ENCODE peak calls at places on chromosomes 13 and 19, in nine cellular contexts. X is aorta; Y is pancreas; Z is body of pancreas; I is heart right ventricle; S is tibial artery; D is CD4-positive, CD25-positive, alpha-beta regulatory T cell; M is upper lobe of right lung; R is cardiac muscle cell. A is an unnamed sample.

GRCh38 chr19:7982103-7982502 is 23.3 kb downstream of the ELAVL1 start:
- DNase-seq in I (no peak), S (no peak), D (no peak), Y (no peak), M (no peak), R (no peak), X (no peak), Z (no peak), A (no peak)

GRCh38 chr19:45076029-45076850 is at the start of gene ZNF296:
- DNase-seq in Y (peak), X (peak), R (peak), D (peak), S (peak), I (peak), Z (peak), M (peak), A (peak)

GRCh38 chr13:42409061-42409460 is 137.1 kb downstream of the AKAP11 start:
- DNase-seq in S (no peak), M (no peak), Y (no peak), I (no peak), R (no peak), Z (no peak), X (no peak), D (no peak), A (no peak)

GRCh38 chr19:46866407-46867132 is 5.8 kb downstream of the ARHGAP35 start:
- DNase-seq in Y (no peak), I (no peak), R (no peak), Z (no peak), M (no peak), X (no peak), S (no peak), D (no peak), A (peak)

GRCh38 chr19:29715695-29716581 is 877 bp upstream of the C19orf12 start:
- DNase-seq in R (peak), Z (peak), D (peak), X (no peak), I (no peak), M (no peak), S (no peak), Y (no peak), A (no peak)

GRCh38 chr19:53037101-53038097 is 7.1 kb upstream of the ERVV-2 start:
- DNase-seq in Y (peak), M (peak), R (peak), D (no peak), Z (peak), S (no peak), X (no peak), I (peak), A (no peak)

GRCh38 chr13:111359237-111359915 is 38.9 kb downstream of the TEX29 start:
- DNase-seq in S (no peak), D (no peak), M (no peak), Y (no peak), Z (no peak), I (no peak), X (no peak), R (no peak), A (no peak)

GRCh38 chr13:26112843-26113242 is 61.0 kb upstream of the SHISA2 start:
- DNase-seq in Z (no peak), S (no peak), X (no peak), D (no peak), Y (no peak), R (peak), I (no peak), M (no peak), A (no peak)

GRCh38 chr19:43820098-43820860 is 6.8 kb upstream of the ZNF283 start:
- DNase-seq in D (peak), Z (peak), M (peak), Y (no peak), R (peak), I (peak), X (peak), S (no peak), A (peak)

GRCh38 chr13:27288397-27288796 is 17.8 kb downstream of the RASL11A start:
- DNase-seq in D (no peak), Z (no peak), Y (no peak), I (no peak), S (no peak), M (no peak), X (no peak), R (no peak), A (no peak)

GRCh38 chr19:14073925-14074838 is 1.6 kb downstream of the MISP3 start:
- DNase-seq in D (no peak), S (no peak), Y (no peak), Z (no peak), R (no peak), I (no peak), M (peak), X (no peak), A (no peak)

GRCh38 chr13:50467156-50467814 is 376.2 kb downstream of the DLEU7 start:
- DNase-seq in I (no peak), D (no peak), R (no peak), Z (no peak), X (no peak), Y (no peak), S (no peak), M (no peak), A (no peak)

GRCh38 chr13:45142440-45143345 is 22.4 kb downstream of the GTF2F2 start:
- DNase-seq in R (peak), I (no peak), S (no peak), M (no peak), X (no peak), Z (no peak), Y (no peak), D (no peak), A (no peak)

GRCh38 chr13:81223784-81224501 is 883.0 kb upstream of the SPRY2 start:
- DNase-seq in Y (no peak), D (no peak), S (no peak), X (no peak), Z (no peak), M (no peak), R (no peak), I (no peak), A (no peak)

GRCh38 chr13:35388979-35389378 is 87.5 kb downstream of the MAB21L1 start:
- DNase-seq in D (no peak), R (peak), X (no peak), M (no peak), I (peak), S (no peak), Z (no peak), Y (no peak), A (no peak)

GRCh38 chr19:42176649-42176989 is 40.9 kb downstream of the DEDD2 start:
- DNase-seq in S (no peak), R (no peak), Y (peak), M (no peak), D (no peak), I (no peak), Z (no peak), X (no peak), A (no peak)

GRCh38 chr19:38387550-38388309 is at the start of gene GGN:
- DNase-seq in I (peak), D (peak), M (peak), R (peak), S (peak), X (peak), Z (peak), Y (peak), A (peak)

GRCh38 chr13:111005364-111005763 is 90.5 kb upstream of the ANKRD10 start:
- DNase-seq in Y (no peak), R (no peak), X (no peak), Z (no peak), I (no peak), D (no peak), S (no peak), M (no peak), A (no peak)

GRCh38 chr19:54606230-54606629 is 12.8 kb downstream of the LILRA1 start:
- DNase-seq in D (no peak), Z (no peak), S (no peak), I (no peak), Y (no peak), M (no peak), X (no peak), R (no peak), A (no peak)

GRCh38 chr19:7216373-7216902 is 77.8 kb downstream of the INSR start:
- DNase-seq in Z (no peak), Y (peak), R (no peak), D (no peak), I (no peak), M (no peak), X (no peak), S (no peak), A (no peak)

GRCh38 chr19:21823224-21823623 is 12.8 kb downstream of the ZNF43 start:
- DNase-seq in S (no peak), Y (no peak), Z (no peak), D (no peak), I (no peak), X (no peak), R (no peak), M (no peak), A (no peak)

GRCh38 chr13:111411186-111411858 is 90.9 kb downstream of the TEX29 start:
- DNase-seq in D (no peak), I (no peak), R (no peak), X (no peak), S (no peak), M (peak), Y (no peak), Z (no peak), A (no peak)

GRCh38 chr19:3881272-3882040 is 971 bp downstream of the ATCAY start:
- DNase-seq in D (no peak), R (no peak), S (no peak), Y (no peak), Z (no peak), M (no peak), X (no peak), I (no peak), A (no peak)

GRCh38 chr19:43656436-43656835 is 13.5 kb downstream of the PLAUR start:
- DNase-seq in I (no peak), R (no peak), X (no peak), M (no peak), S (no peak), Y (no peak), Z (no peak), D (no peak), A (no peak)

GRCh38 chr19:49491804-49492572 is 4.2 kb upstream of the RPS11 start:
- DNase-seq in Y (no peak), D (no peak), R (no peak), X (no peak), S (no peak), I (no peak), M (no peak), Z (no peak), A (no peak)

GRCh38 chr13:99405966-99406365 is 95.3 kb upstream of the TM9SF2 start:
- DNase-seq in Y (peak), S (no peak), D (no peak), Z (no peak), R (no peak), I (no peak), X (no peak), M (no peak), A (no peak)

GRCh38 chr19:41945135-41945766 is 13.9 kb downstream of the RABAC1 start:
- DNase-seq in D (peak), X (no peak), Z (no peak), M (no peak), Y (no peak), S (no peak), R (no peak), I (no peak), A (no peak)

GRCh38 chr19:49592486-49593232 is 1.7 kb downstream of the PRR12 start:
- DNase-seq in Y (no peak), R (peak), X (no peak), Z (no peak), M (no peak), D (no peak), S (no peak), I (no peak), A (peak)

GRCh38 chr19:35171730-35172129 is 17.2 kb downstream of the FXYD5 start:
- DNase-seq in Y (no peak), M (no peak), S (no peak), Z (no peak), D (no peak), I (no peak), X (no peak), R (no peak), A (no peak)

GRCh38 chr13:30792257-30793000 is 57.1 kb downstream of the ALOX5AP start:
- DNase-seq in X (peak), M (peak), Y (peak), I (peak), D (no peak), Z (peak), R (peak), S (peak), A (peak)

GRCh38 chr13:29472317-29472961 is 123.0 kb downstream of the SLC7A1 start:
- DNase-seq in M (no peak), X (peak), S (peak), R (peak), I (no peak), Z (peak), D (peak), Y (peak), A (peak)

GRCh38 chr19:3692141-3693029 is 7.9 kb downstream of the PIP5K1C start:
- DNase-seq in D (peak), Y (no peak), R (no peak), I (no peak), X (peak), S (no peak), Z (no peak), M (no peak), A (no peak)

GRCh38 chr19:48629297-48629598 is 7.9 kb downstream of the DBP start:
- DNase-seq in X (no peak), Y (peak), S (no peak), R (no peak), I (no peak), Z (no peak), D (no peak), M (peak), A (peak)

GRCh38 chr19:15284896-15285295 is 47.4 kb downstream of the BRD4 start:
- DNase-seq in M (no peak), S (no peak), Y (no peak), I (no peak), R (no peak), X (no peak), D (no peak), Z (no peak), A (no peak)

GRCh38 chr19:15285896-15286591 is 46.3 kb downstream of the BRD4 start:
- DNase-seq in Y (no peak), Z (no peak), D (no peak), X (no peak), R (no peak), I (no peak), S (no peak), M (no peak), A (no peak)

GRCh38 chr19:15288146-15288963 is 44.0 kb downstream of the BRD4 start:
- DNase-seq in I (no peak), Z (no peak), M (no peak), S (no peak), X (peak), Y (no peak), D (peak), R (no peak), A (no peak)

GRCh38 chr19:15287496-15287895 is 44.8 kb downstream of the BRD4 start:
- DNase-seq in D (no peak), Z (no peak), Y (no peak), M (no peak), I (no peak), R (no peak), X (no peak), S (no peak), A (no peak)

GRCh38 chr19:15286688-15287355 is 45.5 kb downstream of the BRD4 start:
- DNase-seq in Y (no peak), Z (no peak), S (no peak), X (no peak), D (peak), M (no peak), I (no peak), R (no peak), A (no peak)
- H3K27ac ChIP-seq in Y (no peak), Z (no peak), S (peak), X (no peak), D (no peak), M (no peak), I (no peak), R (peak), A (no peak)

GRCh38 chr13:39768962-39769361 is 113.5 kb downstream of the COG6 start:
- DNase-seq in X (no peak), M (no peak), R (no peak), Z (no peak), Y (no peak), S (no peak), D (no peak), I (no peak), A (no peak)
- H3K27ac ChIP-seq in X (no peak), M (no peak), R (no peak), Z (no peak), Y (no peak), S (no peak), D (no peak), I (no peak), A (no peak)

DNA sequence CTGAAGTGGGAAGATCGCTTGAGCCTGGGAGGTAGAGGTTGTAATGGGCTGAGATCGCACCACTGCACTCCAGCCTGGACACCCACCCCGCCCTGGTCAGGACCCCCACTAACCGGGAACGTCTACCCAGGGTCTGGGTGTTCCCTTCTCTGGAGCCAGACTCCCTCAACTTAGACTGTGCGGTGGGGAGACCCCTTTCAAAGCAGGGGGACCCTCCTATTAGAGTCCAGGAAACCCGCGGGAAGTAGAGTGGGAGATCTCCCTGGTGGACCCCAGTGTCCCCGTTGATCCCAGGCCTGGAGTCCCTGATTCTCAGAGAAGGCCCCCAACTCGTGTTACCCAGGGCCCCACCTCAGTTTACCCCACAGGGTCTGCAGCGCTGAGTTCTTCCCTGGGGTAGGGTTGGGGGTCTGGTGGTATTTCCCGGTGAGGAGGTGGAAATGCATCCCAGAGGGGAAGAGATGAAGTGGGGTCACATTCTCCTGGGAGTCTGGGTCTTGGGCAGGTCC is 6.1 kb upstream of the ARRDC2 start:
- DNase-seq in D (no peak), I (no peak), X (peak), Z (no peak), S (peak), R (no peak), Y (peak), M (no peak), A (no peak)
- H3K27ac ChIP-seq in D (peak), I (peak), X (peak), Z (no peak), S (peak), R (no peak), Y (peak), M (peak), A (no peak)

GRCh38 chr13:41017744-41018582 is 1.2 kb downstream of the ELF1 start:
- DNase-seq in Z (no peak), M (no peak), X (no peak), D (peak), S (no peak), I (no peak), Y (no peak), R (no peak), A (no peak)

GRCh38 chr13:41019578-41020347 is 647 bp upstream of the ELF1 start:
- DNase-seq in R (no peak), X (no peak), Z (no peak), M (no peak), Y (no peak), S (no peak), I (no peak), D (no peak), A (no peak)

GRCh38 chr13:41017153-41017552 is 2.0 kb downstream of the ELF1 start:
- DNase-seq in M (no peak), Z (no peak), I (no peak), Y (no peak), D (peak), X (no peak), R (no peak), S (peak), A (peak)

GRCh38 chr13:41019027-41019487 is at the start of gene ELF1:
- DNase-seq in D (peak), R (peak), X (peak), I (no peak), Z (peak), M (no peak), S (peak), Y (no peak), A (peak)

DNA sequence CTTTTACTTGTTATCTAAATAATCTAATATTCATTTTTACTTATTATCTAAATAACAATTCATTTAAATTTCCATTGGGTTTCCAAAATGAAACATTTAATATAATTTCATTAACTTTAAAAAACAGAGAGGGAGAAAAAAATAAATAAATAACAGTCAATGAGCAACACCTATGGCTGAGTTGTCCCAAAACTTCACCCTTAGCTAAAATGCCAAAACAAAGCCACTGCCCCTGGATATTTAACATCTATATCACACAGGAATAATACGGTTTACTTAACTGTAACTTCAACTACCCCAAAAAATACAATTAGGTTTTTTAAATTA is 570 bp downstream of the ELF1 start:
- DNase-seq in R (no peak), M (no peak), S (no peak), Z (no peak), I (no peak), Y (no peak), X (no peak), D (no peak), A (no peak)
- H3K27ac ChIP-seq in R (no peak), M (peak), S (peak), Z (peak), I (peak), Y (peak), X (no peak), D (peak), A (peak)